ENCODE peak calls at places on chromosomes 11 and 22, in ten cellular contexts. One of them, this sample, is unnamed. For H3K36me3 and H3K4me1, the result is how much of the 10 kb centered on the place peaks cover.

GRCh38 chr11:72805214-72805613 is 9.0 kb upstream of the ATG16L2 start:
- DNase-seq in cardiac muscle cell: no peak
- DNase-seq in heart left ventricle: no peak
- DNase-seq in IMR-90: no peak
- DNase-seq in upper lobe of right lung: no peak
- DNase-seq in kidney: peak
- DNase-seq in fibroblast of lung: no peak
- DNase-seq in CD4-positive, CD25-positive, alpha-beta regulatory T cell: no peak
- DNase-seq in OCI-LY7: no peak
- DNase-seq in H1: no peak
- DNase-seq in this sample: no peak

GRCh38 chr11:99693941-99694492 is 673.3 kb downstream of the CNTN5 start:
- DNase-seq in cardiac muscle cell: no peak
- DNase-seq in heart left ventricle: no peak
- DNase-seq in IMR-90: peak
- DNase-seq in upper lobe of right lung: no peak
- DNase-seq in kidney: no peak
- DNase-seq in fibroblast of lung: peak
- DNase-seq in CD4-positive, CD25-positive, alpha-beta regulatory T cell: no peak
- DNase-seq in OCI-LY7: no peak
- DNase-seq in H1: no peak
- DNase-seq in this sample: no peak

GRCh38 chr11:36478700-36479329 is 31.3 kb downstream of the TRAF6 start:
- DNase-seq in cardiac muscle cell: peak
- DNase-seq in heart left ventricle: no peak
- DNase-seq in IMR-90: peak
- DNase-seq in upper lobe of right lung: no peak
- DNase-seq in kidney: no peak
- DNase-seq in fibroblast of lung: peak
- DNase-seq in CD4-positive, CD25-positive, alpha-beta regulatory T cell: peak
- DNase-seq in OCI-LY7: peak
- DNase-seq in H1: no peak
- DNase-seq in this sample: no peak

GRCh38 chr22:37808294-37808657 is 542 bp downstream of the GCAT start:
- DNase-seq in cardiac muscle cell: no peak
- DNase-seq in heart left ventricle: no peak
- DNase-seq in IMR-90: peak
- DNase-seq in upper lobe of right lung: no peak
- DNase-seq in kidney: no peak
- DNase-seq in fibroblast of lung: peak
- DNase-seq in CD4-positive, CD25-positive, alpha-beta regulatory T cell: no peak
- DNase-seq in OCI-LY7: no peak
- DNase-seq in H1: no peak
- DNase-seq in this sample: no peak

GRCh38 chr11:30789270-30789669 is 203.1 kb upstream of the MPPED2 start:
- DNase-seq in cardiac muscle cell: no peak
- DNase-seq in heart left ventricle: no peak
- DNase-seq in IMR-90: peak
- DNase-seq in upper lobe of right lung: no peak
- DNase-seq in kidney: no peak
- DNase-seq in fibroblast of lung: peak
- DNase-seq in CD4-positive, CD25-positive, alpha-beta regulatory T cell: no peak
- DNase-seq in OCI-LY7: no peak
- DNase-seq in H1: no peak
- DNase-seq in this sample: no peak

GRCh38 chr11:35365961-35366360 is 53.4 kb downstream of the SLC1A2 start:
- DNase-seq in cardiac muscle cell: no peak
- DNase-seq in heart left ventricle: no peak
- DNase-seq in IMR-90: peak
- DNase-seq in upper lobe of right lung: no peak
- DNase-seq in kidney: no peak
- DNase-seq in fibroblast of lung: peak
- DNase-seq in CD4-positive, CD25-positive, alpha-beta regulatory T cell: no peak
- DNase-seq in OCI-LY7: no peak
- DNase-seq in H1: no peak
- DNase-seq in this sample: no peak

GRCh38 chr22:42367980-42368378 is 64.2 kb downstream of the NFAM1 start:
- DNase-seq in cardiac muscle cell: no peak
- DNase-seq in heart left ventricle: no peak
- DNase-seq in IMR-90: no peak
- DNase-seq in upper lobe of right lung: no peak
- DNase-seq in kidney: no peak
- DNase-seq in fibroblast of lung: no peak
- DNase-seq in CD4-positive, CD25-positive, alpha-beta regulatory T cell: no peak
- DNase-seq in OCI-LY7: no peak
- DNase-seq in H1: no peak
- DNase-seq in this sample: no peak

GRCh38 chr11:101817536-101817935 is 97.3 kb upstream of the CEP126 start:
- DNase-seq in cardiac muscle cell: no peak
- DNase-seq in heart left ventricle: no peak
- DNase-seq in IMR-90: no peak
- DNase-seq in upper lobe of right lung: no peak
- DNase-seq in kidney: no peak
- DNase-seq in fibroblast of lung: no peak
- DNase-seq in CD4-positive, CD25-positive, alpha-beta regulatory T cell: no peak
- DNase-seq in OCI-LY7: no peak
- DNase-seq in H1: no peak
- DNase-seq in this sample: no peak

GRCh38 chr11:59199546-59200420 is 12.9 kb downstream of the MPEG1 start:
- DNase-seq in cardiac muscle cell: no peak
- DNase-seq in heart left ventricle: no peak
- DNase-seq in IMR-90: no peak
- DNase-seq in upper lobe of right lung: no peak
- DNase-seq in kidney: no peak
- DNase-seq in fibroblast of lung: no peak
- DNase-seq in CD4-positive, CD25-positive, alpha-beta regulatory T cell: peak
- DNase-seq in OCI-LY7: no peak
- DNase-seq in H1: no peak
- DNase-seq in this sample: no peak

GRCh38 chr11:59197990-59198389 is 14.7 kb downstream of the MPEG1 start:
- DNase-seq in cardiac muscle cell: peak
- DNase-seq in heart left ventricle: peak
- DNase-seq in IMR-90: peak
- DNase-seq in upper lobe of right lung: peak
- DNase-seq in kidney: peak
- DNase-seq in fibroblast of lung: peak
- DNase-seq in CD4-positive, CD25-positive, alpha-beta regulatory T cell: no peak
- DNase-seq in OCI-LY7: no peak
- DNase-seq in H1: no peak
- DNase-seq in this sample: peak

GRCh38 chr11:59195596-59195995 is 17.1 kb downstream of the MPEG1 start:
- DNase-seq in cardiac muscle cell: no peak
- DNase-seq in heart left ventricle: no peak
- DNase-seq in IMR-90: no peak
- DNase-seq in upper lobe of right lung: no peak
- DNase-seq in kidney: no peak
- DNase-seq in fibroblast of lung: no peak
- DNase-seq in CD4-positive, CD25-positive, alpha-beta regulatory T cell: no peak
- DNase-seq in OCI-LY7: no peak
- DNase-seq in H1: no peak
- DNase-seq in this sample: no peak

GRCh38 chr11:59193741-59194140 is 19.0 kb downstream of the MPEG1 start:
- DNase-seq in cardiac muscle cell: no peak
- DNase-seq in heart left ventricle: no peak
- DNase-seq in IMR-90: no peak
- DNase-seq in upper lobe of right lung: no peak
- DNase-seq in kidney: no peak
- DNase-seq in fibroblast of lung: no peak
- DNase-seq in CD4-positive, CD25-positive, alpha-beta regulatory T cell: no peak
- DNase-seq in OCI-LY7: no peak
- DNase-seq in H1: no peak
- DNase-seq in this sample: no peak

DNA sequence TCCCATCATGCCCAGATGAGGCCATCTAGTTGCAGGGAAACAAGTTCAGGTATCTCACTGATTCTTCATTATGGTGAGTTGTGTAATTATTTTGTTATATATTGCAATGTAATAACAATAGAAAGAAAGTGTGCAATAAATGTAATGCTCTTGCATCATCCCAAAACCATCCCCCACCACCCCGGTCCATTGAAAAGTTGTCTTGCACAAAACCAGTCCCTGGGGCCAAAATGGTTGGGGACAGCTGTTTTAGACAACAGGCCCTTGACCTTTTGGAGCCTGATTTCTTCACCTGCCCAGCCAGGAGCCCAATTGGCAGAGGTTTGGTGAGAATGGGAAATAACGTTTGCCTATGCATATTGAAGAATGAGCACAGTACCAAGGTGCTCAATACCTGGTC is 15.9 kb downstream of the MPEG1 start:
- DNase-seq in cardiac muscle cell: no peak
- DNase-seq in heart left ventricle: no peak
- DNase-seq in IMR-90: no peak
- DNase-seq in upper lobe of right lung: no peak
- DNase-seq in kidney: no peak
- DNase-seq in fibroblast of lung: no peak
- DNase-seq in CD4-positive, CD25-positive, alpha-beta regulatory T cell: no peak
- DNase-seq in OCI-LY7: no peak
- DNase-seq in H1: no peak
- DNase-seq in this sample: no peak
- H3K36me3 ChIP-seq in cardiac muscle cell: under half
- H3K36me3 ChIP-seq in heart left ventricle: under half
- H3K36me3 ChIP-seq in IMR-90: under half
- H3K36me3 ChIP-seq in upper lobe of right lung: half or more
- H3K36me3 ChIP-seq in kidney: under half
- H3K36me3 ChIP-seq in fibroblast of lung: under half
- H3K36me3 ChIP-seq in CD4-positive, CD25-positive, alpha-beta regulatory T cell: under half
- H3K36me3 ChIP-seq in OCI-LY7: under half
- H3K36me3 ChIP-seq in H1: under half
- H3K36me3 ChIP-seq in this sample: under half

GRCh38 chr11:109945626-109946321 is 147.4 kb upstream of the ZC3H12C start:
- DNase-seq in cardiac muscle cell: no peak
- DNase-seq in heart left ventricle: no peak
- DNase-seq in IMR-90: no peak
- DNase-seq in upper lobe of right lung: no peak
- DNase-seq in kidney: no peak
- DNase-seq in fibroblast of lung: no peak
- DNase-seq in CD4-positive, CD25-positive, alpha-beta regulatory T cell: no peak
- DNase-seq in OCI-LY7: no peak
- DNase-seq in H1: no peak
- DNase-seq in this sample: no peak

GRCh38 chr11:109937968-109938367 is 155.2 kb upstream of the ZC3H12C start:
- DNase-seq in cardiac muscle cell: no peak
- DNase-seq in heart left ventricle: no peak
- DNase-seq in IMR-90: no peak
- DNase-seq in upper lobe of right lung: no peak
- DNase-seq in kidney: no peak
- DNase-seq in fibroblast of lung: no peak
- DNase-seq in CD4-positive, CD25-positive, alpha-beta regulatory T cell: no peak
- DNase-seq in OCI-LY7: no peak
- DNase-seq in H1: no peak
- DNase-seq in this sample: no peak

GRCh38 chr11:109946322-109946846 is 146.8 kb upstream of the ZC3H12C start:
- DNase-seq in cardiac muscle cell: peak
- DNase-seq in heart left ventricle: peak
- DNase-seq in IMR-90: peak
- DNase-seq in upper lobe of right lung: peak
- DNase-seq in kidney: peak
- DNase-seq in fibroblast of lung: peak
- DNase-seq in CD4-positive, CD25-positive, alpha-beta regulatory T cell: peak
- DNase-seq in OCI-LY7: peak
- DNase-seq in H1: peak
- DNase-seq in this sample: peak

GRCh38 chr11:109939176-109939810 is 153.9 kb upstream of the ZC3H12C start:
- DNase-seq in cardiac muscle cell: peak
- DNase-seq in heart left ventricle: no peak
- DNase-seq in IMR-90: peak
- DNase-seq in upper lobe of right lung: no peak
- DNase-seq in kidney: no peak
- DNase-seq in fibroblast of lung: peak
- DNase-seq in CD4-positive, CD25-positive, alpha-beta regulatory T cell: peak
- DNase-seq in OCI-LY7: peak
- DNase-seq in H1: no peak
- DNase-seq in this sample: no peak

DNA sequence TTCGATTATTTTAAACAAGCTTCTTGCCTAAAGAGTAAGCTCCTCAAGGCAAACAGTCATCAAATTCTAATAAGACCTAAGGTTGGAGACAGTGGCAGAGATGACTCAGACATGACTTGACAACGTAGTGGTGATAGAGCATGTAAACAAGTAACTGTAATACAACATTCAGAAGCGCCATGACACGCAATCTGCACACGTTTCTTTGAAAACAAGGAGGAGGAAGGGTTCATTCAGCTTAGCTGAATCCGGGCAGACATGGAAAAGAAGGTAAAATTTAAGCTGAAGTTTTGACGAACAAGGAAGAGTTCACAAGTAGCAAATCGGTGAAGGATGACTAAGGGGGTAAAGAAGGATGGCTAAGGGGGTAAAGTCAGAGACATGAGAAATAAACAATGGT is 152.4 kb upstream of the ZC3H12C start:
- DNase-seq in cardiac muscle cell: no peak
- DNase-seq in heart left ventricle: no peak
- DNase-seq in IMR-90: peak
- DNase-seq in upper lobe of right lung: no peak
- DNase-seq in kidney: no peak
- DNase-seq in fibroblast of lung: peak
- DNase-seq in CD4-positive, CD25-positive, alpha-beta regulatory T cell: peak
- DNase-seq in OCI-LY7: no peak
- DNase-seq in H1: no peak
- DNase-seq in this sample: no peak
- H3K4me1 ChIP-seq in cardiac muscle cell: under half
- H3K4me1 ChIP-seq in heart left ventricle: under half
- H3K4me1 ChIP-seq in IMR-90: under half
- H3K4me1 ChIP-seq in upper lobe of right lung: under half
- H3K4me1 ChIP-seq in kidney: under half
- H3K4me1 ChIP-seq in fibroblast of lung: under half
- H3K4me1 ChIP-seq in CD4-positive, CD25-positive, alpha-beta regulatory T cell: under half
- H3K4me1 ChIP-seq in OCI-LY7: under half
- H3K4me1 ChIP-seq in H1: under half
- H3K4me1 ChIP-seq in this sample: under half

DNA sequence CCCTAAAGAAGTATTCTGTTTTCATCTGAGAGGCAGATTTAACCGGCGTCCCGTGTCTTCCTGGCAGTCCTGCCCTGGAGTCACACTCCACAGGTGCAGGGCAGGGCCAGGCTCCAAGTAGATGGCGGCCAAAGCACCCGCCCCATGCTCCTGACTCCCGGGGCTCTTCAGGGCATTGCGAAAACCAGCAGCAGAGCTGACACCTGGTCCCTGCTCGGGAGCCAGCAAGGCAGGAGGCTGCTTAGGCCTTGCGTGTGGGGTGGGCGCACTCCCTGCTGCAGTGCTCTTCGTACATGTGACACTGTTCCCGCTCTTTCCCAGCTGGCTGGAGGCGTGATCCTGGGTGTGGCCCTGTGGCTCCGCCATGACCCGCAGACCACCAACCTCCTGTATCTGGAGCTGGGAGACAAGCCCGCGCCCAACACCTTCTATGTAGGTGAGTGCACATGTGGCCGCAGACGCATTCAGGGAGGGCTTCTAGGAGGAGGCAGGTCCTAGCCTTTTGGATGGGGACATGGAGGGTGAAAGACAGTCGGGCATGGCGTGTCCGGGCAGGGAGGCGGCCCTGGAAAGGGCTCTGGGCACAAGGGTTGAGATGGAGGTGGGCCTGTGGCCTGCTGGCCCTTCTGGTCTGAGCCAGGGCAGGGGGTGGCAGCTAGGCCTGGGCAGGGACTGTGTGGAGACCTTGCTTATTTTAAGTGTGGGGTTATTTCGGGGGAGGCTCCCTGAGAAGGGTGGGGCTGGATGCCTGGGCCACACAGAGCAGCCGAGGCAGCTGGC is 10.3 kb upstream of the TSSC4 start:
- DNase-seq in cardiac muscle cell: no peak
- DNase-seq in heart left ventricle: no peak
- DNase-seq in IMR-90: no peak
- DNase-seq in upper lobe of right lung: peak
- DNase-seq in kidney: peak
- DNase-seq in fibroblast of lung: no peak
- DNase-seq in CD4-positive, CD25-positive, alpha-beta regulatory T cell: no peak
- DNase-seq in OCI-LY7: no peak
- DNase-seq in H1: no peak
- DNase-seq in this sample: no peak
- H3K36me3 ChIP-seq in cardiac muscle cell: under half
- H3K36me3 ChIP-seq in heart left ventricle: under half
- H3K36me3 ChIP-seq in IMR-90: under half
- H3K36me3 ChIP-seq in upper lobe of right lung: half or more
- H3K36me3 ChIP-seq in kidney: under half
- H3K36me3 ChIP-seq in fibroblast of lung: under half
- H3K36me3 ChIP-seq in CD4-positive, CD25-positive, alpha-beta regulatory T cell: under half
- H3K36me3 ChIP-seq in OCI-LY7: half or more
- H3K36me3 ChIP-seq in H1: under half
- H3K36me3 ChIP-seq in this sample: under half

DNA sequence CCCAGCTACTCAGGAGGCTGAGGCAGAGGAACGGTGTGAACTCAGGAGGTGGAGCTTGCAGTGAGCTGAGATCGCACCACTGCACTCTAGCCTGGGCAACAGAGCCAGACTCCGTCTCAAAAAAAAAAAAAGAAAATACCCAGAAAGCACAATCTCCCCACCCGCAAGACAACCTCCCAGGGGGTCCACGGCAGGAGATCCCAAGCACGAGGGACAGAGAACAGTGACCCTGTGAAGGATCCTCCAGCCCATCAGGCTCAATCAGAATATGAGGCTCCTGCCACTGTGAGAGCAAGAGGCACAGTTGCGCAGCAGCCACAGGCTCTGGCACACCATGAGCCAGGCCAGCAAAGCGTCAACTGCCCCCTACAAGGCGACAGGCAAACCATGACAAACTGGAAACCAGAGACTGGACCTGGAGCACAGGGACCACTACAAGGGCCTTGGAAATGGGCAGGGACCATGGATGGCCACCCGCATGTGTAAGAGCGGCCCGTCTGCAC is 164.8 kb upstream of the GRK3 start:
- DNase-seq in cardiac muscle cell: no peak
- DNase-seq in heart left ventricle: no peak
- DNase-seq in IMR-90: no peak
- DNase-seq in upper lobe of right lung: no peak
- DNase-seq in kidney: peak
- DNase-seq in fibroblast of lung: no peak
- DNase-seq in CD4-positive, CD25-positive, alpha-beta regulatory T cell: no peak
- DNase-seq in OCI-LY7: no peak
- DNase-seq in H1: no peak
- DNase-seq in this sample: no peak
- H3K4me1 ChIP-seq in cardiac muscle cell: under half
- H3K4me1 ChIP-seq in heart left ventricle: under half
- H3K4me1 ChIP-seq in IMR-90: under half
- H3K4me1 ChIP-seq in upper lobe of right lung: under half
- H3K4me1 ChIP-seq in kidney: under half
- H3K4me1 ChIP-seq in fibroblast of lung: under half
- H3K4me1 ChIP-seq in CD4-positive, CD25-positive, alpha-beta regulatory T cell: under half
- H3K4me1 ChIP-seq in OCI-LY7: under half
- H3K4me1 ChIP-seq in H1: under half
- H3K4me1 ChIP-seq in this sample: under half

This sample was measured in right atrium auricular region.